ENCODE peak calls at places on chromosomes 7 and 10, in six cellular contexts. F, N, P, U, J and S are unnamed samples. For H3K36me3, the result is how much of the 10 kb centered on the place peaks cover.

GRCh38 chr10:78630944-78631838 is 437.6 kb upstream of the ZMIZ1 start:
- DNase-seq in P (no peak), F (no peak), J (no peak), N (peak), U (no peak), S (no peak)

GRCh38 chr10:130432271-130432670 is 296.1 kb downstream of the GLRX3 start:
- DNase-seq in N (no peak), U (no peak), P (no peak), F (no peak), J (no peak), S (no peak)

GRCh38 chr10:114691442-114691941 is 33.4 kb upstream of the ABLIM1 start:
- DNase-seq in P (peak), U (no peak), N (peak), J (no peak), F (no peak), S (no peak)

GRCh38 chr10:78065616-78066410 is 32.1 kb downstream of the RPS24 start:
- DNase-seq in N (no peak), J (no peak), U (no peak), P (no peak), F (no peak), S (peak)

GRCh38 chr10:103493911-103494877 is 689 bp downstream of the NEURL1 start:
- DNase-seq in N (no peak), F (no peak), J (no peak), U (no peak), P (no peak), S (no peak)

GRCh38 chr10:122280156-122280555 is 9.1 kb downstream of the BTBD16 start:
- DNase-seq in N (no peak), P (no peak), U (no peak), F (no peak), J (peak), S (no peak)

GRCh38 chr10:75647675-75648074 is 216.3 kb downstream of the LRMDA start:
- DNase-seq in J (no peak), N (no peak), P (no peak), F (no peak), U (no peak), S (no peak)

GRCh38 chr10:25565570-25565969 is 368.5 kb upstream of the MYO3A start:
- DNase-seq in P (no peak), U (no peak), J (no peak), F (no peak), N (no peak), S (no peak)

GRCh38 chr10:115084434-115084833 is 8.7 kb upstream of the ATRNL1 start:
- DNase-seq in J (no peak), P (no peak), U (peak), F (no peak), N (no peak), S (no peak)

GRCh38 chr10:119652361-119652760 is 1.2 kb downstream of the BAG3 start:
- DNase-seq in N (peak), P (no peak), J (no peak), F (no peak), U (peak), S (no peak)

DNA sequence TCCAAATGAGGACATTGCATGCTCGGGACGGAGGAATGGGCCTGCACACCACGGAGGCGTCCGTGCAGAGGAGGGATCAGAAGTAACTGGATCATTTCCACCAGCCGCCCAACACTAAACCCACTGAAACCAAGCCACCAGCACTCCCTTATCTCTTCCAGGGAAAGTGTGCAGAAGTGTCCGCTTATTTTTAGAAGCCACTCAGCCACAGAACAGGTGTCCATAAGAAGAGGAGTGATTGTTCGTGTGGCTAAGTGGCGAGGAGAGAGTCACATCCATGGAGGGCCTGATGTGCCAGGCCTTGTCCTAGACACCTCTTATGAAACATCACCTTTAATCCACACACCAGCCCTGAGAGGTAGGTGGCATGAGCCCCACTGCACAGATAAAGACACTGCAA is 407.9 kb upstream of the NPVF start:
- DNase-seq in J (no peak), U (no peak), N (no peak), F (no peak), P (no peak), S (no peak)
- H3K36me3 ChIP-seq in J (under half), U (under half), N (under half), F (under half), P (under half), S (under half)

DNA sequence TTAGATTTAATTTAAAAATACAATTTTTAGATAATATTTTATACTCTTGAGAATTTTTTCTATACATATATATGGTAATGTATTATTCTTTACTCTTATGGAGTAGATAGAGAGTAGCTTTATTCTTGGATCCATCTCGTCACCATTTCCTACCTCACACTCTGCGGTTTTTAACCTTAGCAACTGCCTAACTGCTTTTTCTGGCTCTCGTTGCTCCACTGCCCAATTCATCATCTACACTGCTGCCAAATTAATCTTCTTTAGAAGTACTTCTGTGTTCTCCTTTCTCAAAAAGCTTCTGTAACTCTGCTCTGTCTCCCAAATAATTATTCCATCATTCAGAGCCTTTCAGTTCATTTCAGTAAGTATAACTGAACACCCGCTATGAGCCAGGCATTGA is 35.3 kb downstream of the CAPZA2 start:
- DNase-seq in N (no peak), U (no peak), J (no peak), P (no peak), F (no peak), S (no peak)
- H3K36me3 ChIP-seq in N (under half), U (under half), J (under half), P (under half), F (under half), S (under half)

GRCh38 chr7:71419546-71420337 is 287.8 kb downstream of the GALNT17 start:
- DNase-seq in U (no peak), J (no peak), N (no peak), P (no peak), F (no peak), S (no peak)
- H3K36me3 ChIP-seq in U (under half), J (under half), N (under half), P (under half), F (under half), S (under half)

DNA sequence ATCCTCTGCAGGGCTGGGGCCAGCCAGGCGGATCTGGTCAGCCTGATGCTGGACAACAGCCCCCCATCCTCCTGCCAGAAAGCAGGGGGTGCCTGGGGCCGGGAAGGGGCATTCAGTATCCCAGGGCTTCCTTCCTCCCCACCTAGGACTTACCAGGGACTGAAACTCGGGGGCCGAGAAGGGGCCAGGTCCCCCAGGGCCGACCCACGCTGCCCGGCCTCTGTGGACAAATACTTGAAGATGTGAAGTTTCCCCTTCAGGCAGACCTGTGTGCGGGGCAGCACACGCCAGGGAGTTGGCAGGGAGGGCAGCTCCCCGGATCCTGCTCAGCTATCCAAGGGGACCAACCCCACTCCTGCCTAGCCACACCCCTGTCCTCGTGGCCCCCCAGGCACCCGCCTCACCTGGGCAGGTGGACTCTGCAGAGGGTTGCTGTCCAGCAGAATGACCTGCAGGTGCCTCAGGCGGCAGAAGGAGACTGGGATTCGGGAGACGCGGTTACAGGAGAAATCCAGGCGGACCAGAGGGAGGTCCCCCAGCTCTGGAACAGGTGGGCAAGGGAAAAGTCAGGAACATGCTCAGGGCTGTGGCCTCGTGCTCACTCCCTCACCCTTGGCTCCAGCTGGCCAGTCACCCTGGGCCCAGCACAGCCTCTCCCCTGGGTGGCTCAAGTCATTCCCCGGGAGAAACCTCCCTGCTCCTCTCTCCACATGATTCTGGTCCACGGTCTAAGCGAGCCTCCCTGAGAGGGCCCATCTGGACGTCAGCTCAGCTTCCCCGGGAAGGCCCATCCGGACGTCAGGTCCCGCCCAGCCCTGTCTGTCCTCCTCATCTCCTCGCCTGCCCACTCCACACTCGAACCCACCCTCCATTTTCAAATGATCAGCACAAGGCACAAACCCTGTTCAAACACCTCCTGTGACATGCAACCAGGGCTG is 4.8 kb upstream of the SAP25 start:
- DNase-seq in J (no peak), N (no peak), F (no peak), P (no peak), U (no peak), S (peak)
- H3K36me3 ChIP-seq in J (half or more), N (half or more), F (half or more), P (half or more), U (under half), S (under half)

DNA sequence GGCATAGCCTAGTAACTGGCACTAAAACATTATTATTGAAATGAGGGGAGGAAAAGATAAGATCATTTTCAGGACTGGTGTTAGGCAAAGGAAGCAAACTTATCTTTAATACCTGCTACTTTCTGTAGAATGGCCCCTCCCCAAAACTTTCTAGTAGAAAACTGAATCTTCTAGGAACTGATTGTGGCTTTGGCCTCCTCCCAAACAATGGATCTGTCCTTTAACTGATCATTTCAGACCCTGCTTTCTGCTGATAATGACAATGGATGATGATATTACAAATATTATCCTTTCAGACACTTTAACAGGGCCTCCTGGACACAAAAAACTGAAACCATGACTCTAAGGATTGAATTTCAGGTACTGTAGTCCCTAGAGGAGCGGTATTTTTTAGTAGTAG is 55.1 kb downstream of the EZH2 start:
- DNase-seq in F (no peak), U (no peak), N (no peak), P (no peak), J (no peak), S (no peak)
- H3K36me3 ChIP-seq in F (under half), U (under half), N (under half), P (under half), J (under half), S (under half)

GRCh38 chr10:85188770-85189484 is 860.5 kb downstream of the CCSER2 start:
- DNase-seq in P (no peak), F (no peak), U (no peak), J (no peak), N (no peak), S (no peak)
- H3K36me3 ChIP-seq in P (under half), F (under half), U (under half), J (under half), N (under half), S (under half)